ENCODE peak calls at places on chromosomes 1 and 21, in eight cellular contexts. K is spleen, P is head of caudate nucleus, N is fibroblast of lung, S is AG08395, U is C1 segment of cervical spinal cord, I is NCI-H226, D is thoracic aorta. F is an unnamed sample.

GRCh38 chr1:45409243-45409642 is 69.0 kb upstream of the MUTYH start:
- DNase-seq in P (no peak), U (no peak), S (no peak), D (no peak), N (no peak), K (no peak), I (no peak), F (no peak)

GRCh38 chr1:228410015-228410414 is 3.4 kb upstream of the TRIM11 start:
- DNase-seq in K (peak), S (no peak), D (no peak), U (no peak), N (peak), P (no peak), I (peak), F (no peak)

GRCh38 chr21:42121792-42122191 is 50.7 kb downstream of the UMODL1 start:
- DNase-seq in P (no peak), N (no peak), D (no peak), S (no peak), U (no peak), K (peak), I (no peak), F (no peak)

GRCh38 chr1:115496904-115497527 is 144.8 kb upstream of the VANGL1 start:
- DNase-seq in K (no peak), U (no peak), S (peak), N (peak), D (no peak), I (peak), P (no peak), F (no peak)

GRCh38 chr1:151036356-151036755 is at the start of gene BNIPL:
- DNase-seq in D (no peak), K (no peak), I (no peak), U (no peak), S (no peak), P (no peak), N (no peak), F (no peak)

GRCh38 chr1:22133928-22134324 is 9.0 kb downstream of the WNT4 start:
- DNase-seq in P (no peak), S (no peak), K (no peak), U (no peak), D (no peak), I (no peak), N (no peak), F (no peak)

GRCh38 chr1:234246638-234247116 is 126.6 kb upstream of the COA6 start:
- DNase-seq in K (no peak), P (no peak), D (no peak), N (no peak), I (no peak), S (no peak), U (no peak), F (peak)

GRCh38 chr1:227556288-227556687 is 7.1 kb upstream of the ZNF678 start:
- DNase-seq in P (no peak), I (no peak), K (no peak), N (no peak), D (no peak), U (no peak), S (no peak), F (no peak)

GRCh38 chr1:169563650-169564049 is 22.6 kb downstream of the F5 start:
- DNase-seq in N (no peak), K (no peak), P (no peak), I (no peak), D (no peak), S (no peak), U (no peak), F (no peak)

GRCh38 chr1:208834346-208835081 is 590.3 kb upstream of the PLXNA2 start:
- DNase-seq in U (no peak), N (peak), D (no peak), I (no peak), S (peak), K (no peak), P (no peak), F (no peak)

GRCh38 chr1:24045766-24046165 is 65.6 kb upstream of the SRSF10 start:
- DNase-seq in I (peak), K (no peak), N (peak), U (no peak), P (no peak), S (no peak), D (no peak), F (no peak)

GRCh38 chr21:32653326-32653901 is 41.2 kb upstream of the CFAP298 start:
- DNase-seq in S (peak), K (no peak), N (peak), U (no peak), I (no peak), D (no peak), P (no peak), F (peak)

GRCh38 chr1:22024485-22025367 is 23.3 kb downstream of the CELA3A start:
- DNase-seq in U (peak), P (peak), D (peak), N (peak), I (no peak), S (peak), K (peak), F (peak)

GRCh38 chr1:63112155-63112914 is 210.0 kb upstream of the FOXD3 start:
- DNase-seq in D (no peak), K (no peak), U (no peak), I (peak), N (peak), P (no peak), S (peak), F (peak)

GRCh38 chr1:109603229-109603628 is 16.2 kb downstream of the GNAT2 start:
- DNase-seq in D (no peak), P (no peak), U (no peak), S (no peak), K (no peak), N (no peak), I (no peak), F (no peak)

GRCh38 chr1:119966020-119966419 is 69.7 kb upstream of the ADAM30 start:
- DNase-seq in U (no peak), D (no peak), K (no peak), P (no peak), S (peak), N (peak), I (no peak), F (no peak)

GRCh38 chr1:98870959-98871903 is 133.4 kb downstream of the PLPPR5 start:
- DNase-seq in I (peak), U (no peak), S (no peak), K (no peak), D (no peak), N (no peak), P (no peak), F (peak)

GRCh38 chr1:36253463-36253862 is 29.2 kb downstream of the THRAP3 start:
- DNase-seq in U (no peak), S (no peak), I (no peak), P (no peak), D (no peak), K (no peak), N (peak), F (no peak)

GRCh38 chr1:61050541-61051454 is 31.6 kb upstream of the NFIA start:
- DNase-seq in K (peak), P (no peak), N (no peak), D (no peak), U (no peak), S (no peak), I (no peak), F (peak)

GRCh38 chr1:115669002-115669673 is 27.4 kb downstream of the VANGL1 start:
- DNase-seq in D (no peak), N (peak), I (peak), P (no peak), S (peak), K (no peak), U (no peak), F (no peak)

GRCh38 chr1:22906968-22907367 is 65.7 kb downstream of the LACTBL1 start:
- DNase-seq in K (no peak), D (no peak), P (no peak), U (no peak), S (no peak), N (no peak), I (no peak), F (no peak)

GRCh38 chr1:167563579-167564246 is 10.2 kb upstream of the CREG1 start:
- DNase-seq in P (peak), K (no peak), S (no peak), U (no peak), I (peak), D (no peak), N (no peak), F (no peak)

GRCh38 chr1:229390130-229390529 is 43.8 kb downstream of the ACTA1 start:
- DNase-seq in P (no peak), N (no peak), D (no peak), K (no peak), U (no peak), I (no peak), S (no peak), F (no peak)

GRCh38 chr1:78070758-78071157 is 25.0 kb downstream of the GIPC2 start:
- DNase-seq in D (no peak), U (no peak), S (peak), N (peak), P (no peak), I (peak), K (no peak), F (no peak)

GRCh38 chr1:159924025-159924790 is 1.1 kb downstream of the TAGLN2 start:
- DNase-seq in P (no peak), S (peak), U (peak), I (peak), K (peak), D (peak), N (peak), F (peak)

GRCh38 chr21:35940074-35940927 is 120.0 kb downstream of the SETD4 start:
- DNase-seq in S (peak), K (no peak), D (no peak), I (peak), U (peak), N (peak), P (no peak), F (no peak)

GRCh38 chr1:6417961-6418667 is 1.6 kb downstream of the HES2 start:
- DNase-seq in S (no peak), K (no peak), U (no peak), N (no peak), D (no peak), I (no peak), P (no peak), F (no peak)

GRCh38 chr1:28775121-28775942 is 36.6 kb upstream of the OPRD1 start:
- DNase-seq in K (peak), U (no peak), I (peak), S (peak), D (peak), N (peak), P (no peak), F (peak)

F was measured in activated CD4-positive, alpha-beta memory T cell treated with anti-CD3 and anti-CD28 coated beads for 36 hours.